ENCODE peak calls at places on chromosome 5, in six cellular contexts. A is cerebellum; Y is CD8-positive, alpha-beta memory T cell; W is Right ventricle myocardium superior; U is astrocyte; V is heart left ventricle. B is an unnamed sample.

GRCh38 chr5:1140188-1140817 is 28.4 kb upstream of the SLC12A7 start:
- DNase-seq in A (no peak), Y (peak), W (peak), U (peak), V (peak), B (peak)

GRCh38 chr5:98906756-98907355 is 22.0 kb downstream of the CHD1 start:
- DNase-seq in A (no peak), Y (no peak), W (no peak), U (peak), V (no peak), B (peak)

GRCh38 chr5:128163991-128164390 is 80.4 kb downstream of the SLC12A2 start:
- DNase-seq in A (no peak), Y (no peak), W (no peak), U (peak), V (no peak), B (peak)

GRCh38 chr5:137649228-137649890 is 86.5 kb downstream of the KLHL3 start:
- DNase-seq in A (peak), Y (no peak), W (no peak), U (peak), V (no peak), B (no peak)

GRCh38 chr5:168329302-168329701 is 37.9 kb downstream of the WWC1 start:
- DNase-seq in A (no peak), Y (no peak), W (no peak), U (no peak), V (no peak), B (peak)

GRCh38 chr5:42811591-42812392 is at the start of gene SELENOP:
- DNase-seq in A (peak), Y (no peak), W (peak), U (no peak), V (peak), B (peak)

GRCh38 chr5:175542966-175543235 is 64.5 kb downstream of the SFXN1 start:
- DNase-seq in A (no peak), Y (no peak), W (no peak), U (no peak), V (no peak), B (no peak)

GRCh38 chr5:80955082-80955481 is 5.1 kb upstream of the RASGRF2 start:
- DNase-seq in A (no peak), Y (no peak), W (no peak), U (no peak), V (no peak), B (no peak)

GRCh38 chr5:81626524-81626923 is 124.4 kb downstream of the SSBP2 start:
- DNase-seq in A (no peak), Y (no peak), W (no peak), U (peak), V (no peak), B (peak)

GRCh38 chr5:174056064-174056842 is 10.7 kb downstream of the NSG2 start:
- DNase-seq in A (peak), Y (no peak), W (peak), U (no peak), V (peak), B (no peak)

GRCh38 chr5:36696059-36696673 is 89.8 kb downstream of the SLC1A3 start:
- DNase-seq in A (peak), Y (peak), W (peak), U (peak), V (peak), B (peak)

GRCh38 chr5:11378462-11378861 is 525.8 kb downstream of the CTNND2 start:
- DNase-seq in A (no peak), Y (no peak), W (no peak), U (no peak), V (no peak), B (no peak)

GRCh38 chr5:180636403-180637075 is 12.9 kb downstream of the FLT4 start:
- DNase-seq in A (no peak), Y (no peak), W (peak), U (peak), V (peak), B (peak)

GRCh38 chr5:141001466-141001853 is 35.2 kb downstream of the PCDHAC2 start:
- DNase-seq in A (peak), Y (no peak), W (no peak), U (no peak), V (no peak), B (peak)

GRCh38 chr5:81787843-81788242 is 36.9 kb upstream of the SSBP2 start:
- DNase-seq in A (no peak), Y (no peak), W (no peak), U (peak), V (peak), B (no peak)

GRCh38 chr5:172280937-172281336 is 2.6 kb downstream of the UBTD2 start:
- DNase-seq in A (no peak), Y (no peak), W (no peak), U (peak), V (no peak), B (no peak)

B was measured in kidney tubule cell.